ENCODE peak calls at places on chromosomes 5 and 9, in four cellular contexts. One of them, this sample, is unnamed.

GRCh38 chr5:95892784-95893354 is 68.8 kb downstream of the ELL2 start:
- DNase-seq in HL-60: no peak
- DNase-seq in GM12878: no peak
- DNase-seq in K562: peak; percentile 65
- DNase-seq in this sample: no peak

GRCh38 chr9:134469041-134469875 is 143.0 kb downstream of the RXRA start:
- DNase-seq in HL-60: no peak
- DNase-seq in K562: no peak
- DNase-seq in GM12878: no peak
- DNase-seq in this sample: no peak

GRCh38 chr9:3502560-3503398 is 23.0 kb downstream of the RFX3 start:
- DNase-seq in GM12878: no peak
- DNase-seq in HL-60: no peak
- DNase-seq in K562: no peak
- DNase-seq in this sample: no peak

GRCh38 chr5:64144429-64145215 is 21.0 kb upstream of the RNF180 start:
- DNase-seq in HL-60: no peak
- DNase-seq in GM12878: no peak
- DNase-seq in K562: no peak
- DNase-seq in this sample: no peak

GRCh38 chr5:78095119-78095518 is 199.4 kb downstream of the AP3B1 start:
- DNase-seq in K562: no peak
- DNase-seq in HL-60: no peak
- DNase-seq in GM12878: no peak
- DNase-seq in this sample: no peak

GRCh38 chr9:21326526-21327139 is 8.6 kb downstream of the KLHL9 start:
- DNase-seq in K562: no peak
- DNase-seq in HL-60: no peak
- DNase-seq in GM12878: peak; percentile 32
- DNase-seq in this sample: peak; percentile 12

GRCh38 chr5:38500861-38501260 is 55.6 kb downstream of the LIFR start:
- DNase-seq in K562: no peak
- DNase-seq in HL-60: no peak
- DNase-seq in GM12878: no peak
- DNase-seq in this sample: no peak

GRCh38 chr5:147735621-147736125 is 46.9 kb downstream of the JAKMIP2 start:
- DNase-seq in HL-60: no peak
- DNase-seq in GM12878: no peak
- DNase-seq in K562: no peak
- DNase-seq in this sample: no peak

GRCh38 chr9:124215551-124215910 is 42.2 kb upstream of the NEK6 start:
- DNase-seq in GM12878: no peak
- DNase-seq in K562: no peak
- DNase-seq in HL-60: no peak
- DNase-seq in this sample: no peak

GRCh38 chr9:129256959-129257713 is 79.1 kb upstream of the IER5L start:
- DNase-seq in K562: no peak
- DNase-seq in GM12878: no peak
- DNase-seq in HL-60: no peak
- DNase-seq in this sample: no peak

GRCh38 chr5:143024227-143024920 is 254.2 kb downstream of the ARHGAP26 start:
- DNase-seq in GM12878: no peak
- DNase-seq in HL-60: no peak
- DNase-seq in K562: no peak
- DNase-seq in this sample: no peak

GRCh38 chr5:152427691-152428090 is 22.6 kb upstream of the NMUR2 start:
- DNase-seq in HL-60: no peak
- DNase-seq in GM12878: no peak
- DNase-seq in K562: no peak
- DNase-seq in this sample: no peak

GRCh38 chr5:31965227-31965626 is 208.9 kb downstream of the GOLPH3 start:
- DNase-seq in K562: no peak
- DNase-seq in HL-60: no peak
- DNase-seq in GM12878: no peak
- DNase-seq in this sample: no peak

GRCh38 chr5:177089825-177090641 is 3.3 kb downstream of the FGFR4 start:
- DNase-seq in K562: no peak
- DNase-seq in HL-60: no peak
- DNase-seq in GM12878: no peak
- DNase-seq in this sample: no peak

GRCh38 chr5:59038169-59039002 is 455.5 kb downstream of the RAB3C start:
- DNase-seq in GM12878: no peak
- DNase-seq in K562: no peak
- DNase-seq in HL-60: no peak
- DNase-seq in this sample: no peak

GRCh38 chr9:84067851-84068250 is 87.2 kb downstream of the RMI1 start:
- DNase-seq in HL-60: no peak
- DNase-seq in GM12878: no peak
- DNase-seq in K562: no peak
- DNase-seq in this sample: no peak

GRCh38 chr9:84072621-84073180 is 92.1 kb downstream of the RMI1 start:
- DNase-seq in K562: no peak
- DNase-seq in GM12878: no peak
- DNase-seq in HL-60: no peak
- DNase-seq in this sample: no peak

GRCh38 chr9:84070590-84070989 is 90.0 kb downstream of the RMI1 start:
- DNase-seq in K562: peak; percentile 9
- DNase-seq in GM12878: no peak
- DNase-seq in HL-60: no peak
- DNase-seq in this sample: no peak

DNA sequence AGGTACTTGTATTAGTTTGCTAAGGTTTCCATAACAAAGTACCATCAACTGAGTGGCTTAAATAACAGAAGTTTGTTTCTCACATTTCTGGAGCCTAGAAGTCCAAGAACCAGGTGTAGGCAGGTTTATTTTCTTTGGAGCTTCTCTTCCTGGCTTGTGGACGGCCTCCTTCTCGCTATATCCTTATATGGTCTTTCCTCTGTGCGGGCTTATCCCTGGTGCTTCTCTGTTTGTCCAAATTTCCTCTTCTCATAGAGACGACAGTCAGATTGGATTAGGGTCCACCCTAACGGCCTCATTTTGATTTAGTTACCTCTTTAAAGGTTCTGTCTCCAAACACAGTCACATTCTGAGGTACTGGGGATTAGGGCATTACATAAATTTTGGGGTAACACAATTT is 88.3 kb downstream of the RMI1 start:
- DNase-seq in HL-60: no peak
- DNase-seq in GM12878: no peak
- DNase-seq in K562: no peak
- DNase-seq in this sample: no peak
- TF ChIP-seq SPI1 in HL-60: no peak
- TF ChIP-seq SPI1 in GM12878: no peak
- TF ChIP-seq SPI1 in K562: no peak
- TF ChIP-seq SPI1 in this sample: no peak

DNA sequence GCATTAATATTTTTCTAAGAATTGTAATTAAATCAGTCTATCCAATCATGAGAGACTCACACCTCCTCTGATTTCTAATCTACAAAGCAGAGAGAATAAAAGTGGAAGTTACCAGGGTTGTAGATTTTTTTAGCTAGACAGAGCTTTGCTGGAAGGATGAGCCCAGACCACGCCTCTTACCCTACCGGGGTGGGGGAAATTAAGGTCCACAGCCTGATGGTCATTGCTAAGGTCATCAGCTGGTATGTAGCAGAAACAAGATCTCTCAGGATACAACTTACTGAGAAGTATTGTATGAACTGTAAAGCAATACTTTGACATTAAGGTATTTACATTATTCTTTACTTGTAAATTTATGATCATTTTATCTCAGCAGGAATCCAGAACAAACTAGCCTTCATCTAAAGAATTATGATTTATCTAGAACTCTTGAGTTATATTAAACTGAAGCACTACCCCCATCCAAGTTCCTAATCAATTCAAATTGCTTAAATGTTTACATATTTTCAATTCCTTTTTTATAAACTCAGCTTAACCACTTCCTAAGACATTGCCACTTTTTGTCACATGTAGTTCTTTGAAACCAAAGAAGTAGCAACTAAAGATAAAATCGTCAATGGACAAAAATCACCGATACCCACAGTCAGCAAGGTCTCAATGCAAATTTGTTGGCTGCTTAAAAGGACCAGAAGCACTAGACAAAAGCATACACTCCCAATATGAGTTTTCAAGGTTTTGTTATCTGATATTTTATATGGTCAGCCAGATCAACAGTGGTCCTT is 225.8 kb upstream of the DAPK1 start:
- DNase-seq in GM12878: peak; percentile 51
- DNase-seq in HL-60: no peak
- DNase-seq in K562: no peak
- DNase-seq in this sample: no peak
- TF ChIP-seq SPI1 in GM12878: no peak
- TF ChIP-seq SPI1 in HL-60: no peak
- TF ChIP-seq SPI1 in K562: no peak
- TF ChIP-seq SPI1 in this sample: no peak

GRCh38 chr5:175718401-175719108 is 60.7 kb downstream of the HRH2 start:
- DNase-seq in GM12878: no peak
- DNase-seq in HL-60: no peak
- DNase-seq in K562: peak; percentile 58
- DNase-seq in this sample: no peak
- TF ChIP-seq SPI1 in GM12878: no peak
- TF ChIP-seq SPI1 in HL-60: no peak
- TF ChIP-seq SPI1 in K562: no peak
- TF ChIP-seq SPI1 in this sample: no peak

GRCh38 chr5:148790545-148791333 is 35.7 kb upstream of the ADRB2 start:
- DNase-seq in K562: no peak
- DNase-seq in HL-60: no peak
- DNase-seq in GM12878: no peak
- DNase-seq in this sample: no peak
- TF ChIP-seq SPI1 in K562: no peak
- TF ChIP-seq SPI1 in HL-60: no peak
- TF ChIP-seq SPI1 in GM12878: no peak
- TF ChIP-seq SPI1 in this sample: no peak

DNA sequence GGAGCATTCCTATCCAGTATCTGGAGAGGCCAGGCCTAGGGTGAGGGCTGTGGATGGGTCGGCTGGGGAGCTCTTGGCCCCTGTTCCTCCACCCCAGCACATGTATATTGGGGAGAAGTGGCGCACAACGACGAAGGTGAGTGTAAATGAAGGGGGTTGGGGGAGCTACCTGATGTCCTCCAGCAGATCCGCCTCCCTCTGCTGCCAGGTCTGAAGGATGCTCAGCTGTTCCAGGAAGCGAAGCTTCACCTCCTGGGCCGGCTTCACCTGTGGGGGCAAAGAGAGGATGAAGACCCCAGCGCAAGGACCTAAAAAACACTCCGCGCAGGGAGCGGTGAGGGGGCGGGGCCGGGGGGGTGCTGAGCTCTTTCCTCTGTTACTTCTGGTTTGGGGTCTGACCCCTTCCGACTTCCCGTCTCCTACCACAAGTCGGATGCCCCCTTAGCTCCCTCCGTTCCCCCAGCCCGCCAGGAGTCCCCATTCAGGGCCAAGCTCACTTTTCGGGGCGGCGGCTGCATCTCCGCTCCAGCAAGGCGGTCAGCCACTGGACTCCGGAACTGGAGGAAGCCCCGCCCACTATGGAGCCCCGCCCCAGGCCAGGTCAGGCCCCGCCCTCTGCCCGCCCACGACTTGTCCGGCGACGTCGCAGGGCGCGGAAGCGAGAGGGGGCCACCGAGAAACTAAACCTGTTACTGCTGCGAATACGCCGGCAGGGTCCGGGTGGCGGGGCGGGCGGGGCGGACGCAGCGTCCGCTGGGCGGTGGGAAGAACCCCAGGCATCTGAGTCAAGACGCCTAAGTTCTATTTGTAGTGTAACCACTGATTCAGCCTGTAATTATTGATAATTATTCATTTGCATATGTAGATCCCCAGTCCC is at the start of gene FCHSD1:
- DNase-seq in K562: peak; percentile 91
- DNase-seq in HL-60: peak; percentile 78
- DNase-seq in GM12878: no peak
- DNase-seq in this sample: peak; percentile 98
- TF ChIP-seq SPI1 in K562: peak; percentile 0
- TF ChIP-seq SPI1 in HL-60: peak; percentile 10
- TF ChIP-seq SPI1 in GM12878: no peak
- TF ChIP-seq SPI1 in this sample: no peak

DNA sequence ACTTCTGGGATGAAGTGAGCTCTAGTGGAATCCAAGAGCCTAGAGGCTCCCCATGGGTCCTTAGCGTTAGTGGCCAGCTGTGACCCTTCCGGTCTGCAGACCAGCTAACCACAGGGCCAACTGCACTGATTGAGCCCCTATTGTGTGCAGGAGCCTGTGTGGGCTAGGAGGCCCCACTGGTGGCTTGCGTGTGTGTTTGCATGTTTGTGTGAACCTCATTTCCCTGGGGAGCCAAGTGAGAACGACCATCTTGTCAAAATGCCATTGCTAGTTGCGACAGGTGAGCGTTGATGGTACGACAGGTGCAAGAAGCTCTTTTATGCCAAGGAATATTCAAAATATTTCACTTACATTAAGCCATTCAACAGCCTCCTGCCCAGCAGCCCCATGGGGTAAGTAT is 44.1 kb upstream of the ANKRD33B start:
- DNase-seq in GM12878: no peak
- DNase-seq in HL-60: no peak
- DNase-seq in K562: no peak
- DNase-seq in this sample: no peak
- TF ChIP-seq SPI1 in GM12878: no peak
- TF ChIP-seq SPI1 in HL-60: no peak
- TF ChIP-seq SPI1 in K562: no peak
- TF ChIP-seq SPI1 in this sample: no peak

This sample was measured in GM12891.